ENCODE peak calls at places on chromosomes 5 and 9, in nine cellular contexts. A is PC-9; T is adrenal gland; D is WERI-Rb-1; M is stomach; L is naive thymus-derived CD4-positive, alpha-beta T cell; J is CD4-positive, alpha-beta T cell; R is IMR-90; C is pancreas. H is an unnamed sample. For H3K9me3, the result is how much of the 10 kb centered on the place peaks cover.

GRCh38 chr9:113577525-113578261 is 114.2 kb downstream of the RGS3 start:
- DNase-seq in M (no peak), L (no peak), A (peak), T (no peak), D (no peak), R (peak), C (no peak), J (no peak), H (no peak)

GRCh38 chr5:109830955-109831502 is 141.3 kb downstream of the MAN2A1 start:
- DNase-seq in D (no peak), C (no peak), M (no peak), J (no peak), R (peak), L (no peak), A (no peak), T (no peak), H (no peak)

GRCh38 chr5:81768960-81769452 is 18.1 kb upstream of the SSBP2 start:
- DNase-seq in R (peak), A (peak), J (no peak), L (no peak), D (no peak), T (no peak), M (no peak), C (no peak), H (no peak)

GRCh38 chr5:77947051-77947428 is 170.9 kb upstream of the TBCA start:
- DNase-seq in R (no peak), A (no peak), C (no peak), D (no peak), J (no peak), M (no peak), L (no peak), T (no peak), H (no peak)

GRCh38 chr5:180495991-180496741 is 2.0 kb downstream of the CNOT6 start:
- DNase-seq in M (no peak), R (no peak), D (no peak), T (peak), A (no peak), J (no peak), L (no peak), C (no peak), H (no peak)

GRCh38 chr5:170353011-170353890 is 35.9 kb downstream of the KCNMB1 start:
- DNase-seq in R (no peak), T (no peak), J (no peak), L (no peak), A (no peak), D (no peak), C (no peak), M (no peak), H (no peak)

GRCh38 chr9:133975511-133975910 is 16.6 kb downstream of the VAV2 start:
- DNase-seq in A (no peak), T (no peak), R (no peak), L (no peak), D (no peak), C (no peak), J (no peak), M (no peak), H (no peak)

GRCh38 chr5:60797482-60798153 is 46.5 kb downstream of the ELOVL7 start:
- DNase-seq in C (no peak), A (no peak), L (no peak), J (no peak), T (no peak), M (no peak), R (no peak), D (no peak), H (no peak)

GRCh38 chr5:122093415-122093814 is 15.4 kb upstream of the LOX start:
- DNase-seq in T (no peak), J (no peak), C (no peak), D (no peak), A (no peak), M (no peak), L (no peak), R (peak), H (no peak)

GRCh38 chr5:62720036-62720441 is 141.4 kb downstream of the LRRC70 start:
- DNase-seq in M (peak), R (peak), T (peak), D (peak), A (peak), J (no peak), L (no peak), C (peak), H (no peak)

GRCh38 chr9:69379250-69379982 is 54.4 kb downstream of the ENTREP1 start:
- DNase-seq in R (peak), M (no peak), D (peak), C (no peak), L (no peak), J (no peak), T (peak), A (peak), H (no peak)

GRCh38 chr5:66909364-66909763 is 287.2 kb downstream of the CD180 start:
- DNase-seq in T (no peak), R (no peak), L (no peak), A (no peak), J (no peak), M (no peak), C (no peak), D (no peak), H (no peak)

GRCh38 chr9:34546834-34547827 is 24.3 kb upstream of the ENHO start:
- DNase-seq in R (peak), J (peak), L (no peak), A (peak), T (peak), M (peak), D (peak), C (peak), H (no peak)

GRCh38 chr5:76256116-76256889 is 146.8 kb upstream of the IQGAP2 start:
- DNase-seq in J (peak), M (peak), C (peak), A (peak), R (peak), D (peak), L (peak), T (peak), H (peak)

GRCh38 chr9:134549336-134549735 is 92.3 kb upstream of the COL5A1 start:
- DNase-seq in C (no peak), M (no peak), T (no peak), R (no peak), A (no peak), J (no peak), D (no peak), L (no peak), H (no peak)

GRCh38 chr9:134285215-134285845 is 40.9 kb upstream of the RXRA start:
- DNase-seq in A (no peak), M (no peak), D (no peak), L (no peak), R (no peak), J (no peak), T (no peak), C (no peak), H (no peak)

GRCh38 chr9:131809941-131810344 is 70.1 kb upstream of the RAPGEF1 start:
- DNase-seq in L (no peak), T (no peak), M (no peak), J (no peak), A (no peak), D (no peak), R (peak), C (no peak), H (no peak)

GRCh38 chr5:153276151-153276550 is 214.3 kb upstream of the GRIA1 start:
- DNase-seq in M (no peak), C (no peak), J (no peak), A (peak), T (no peak), D (no peak), R (no peak), L (no peak), H (no peak)

GRCh38 chr5:56480305-56481146 is 247.4 kb upstream of the ANKRD55 start:
- DNase-seq in D (no peak), A (peak), L (no peak), M (peak), R (peak), C (peak), T (peak), J (peak), H (peak)

GRCh38 chr5:36777105-36777757 is 99.3 kb upstream of the NIPBL start:
- DNase-seq in J (no peak), C (peak), T (peak), L (no peak), M (no peak), A (peak), R (peak), D (peak), H (no peak)

GRCh38 chr9:75106856-75107255 is 18.5 kb downstream of the OSTF1 start:
- DNase-seq in T (no peak), D (no peak), A (no peak), C (no peak), M (no peak), L (no peak), R (no peak), J (no peak), H (no peak)

GRCh38 chr5:143384865-143385657 is 18.4 kb downstream of the NR3C1 start:
- DNase-seq in D (no peak), L (no peak), R (no peak), A (no peak), T (no peak), C (no peak), M (no peak), J (no peak), H (no peak)
- H3K9me3 ChIP-seq in D (under half), L (under half), R (under half), A (under half), T (under half), C (under half), M (under half), J (under half), H (under half)

DNA sequence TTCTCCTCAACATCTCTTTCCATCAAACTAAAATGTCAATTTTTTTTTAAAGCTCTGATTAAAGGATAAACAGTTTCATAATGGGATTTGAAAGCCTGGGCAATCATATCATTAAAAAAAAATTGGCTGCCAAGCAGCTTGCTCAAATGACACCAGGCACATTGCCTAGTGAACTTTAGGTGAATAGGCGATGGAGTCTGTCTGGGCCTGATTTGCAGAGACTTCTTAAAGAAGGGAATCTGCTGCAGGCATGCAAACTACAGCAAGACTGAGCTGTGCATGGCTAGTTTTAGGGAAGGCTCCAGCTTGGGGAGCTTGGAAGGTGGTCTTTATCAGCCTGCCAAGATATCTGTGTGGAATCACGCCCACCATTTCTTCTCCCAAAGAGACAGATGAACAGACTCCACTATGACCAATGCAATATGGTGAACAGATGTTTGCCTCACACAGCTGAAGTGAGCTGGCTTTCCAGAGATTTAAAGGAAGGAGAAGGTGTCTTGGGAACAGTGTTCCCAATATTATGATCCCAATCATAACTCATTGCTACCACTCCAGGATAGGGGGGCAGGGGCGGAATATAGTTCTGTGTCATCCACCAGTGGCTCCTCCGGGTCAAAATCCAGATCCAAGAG is 129.1 kb upstream of the HMHB1 start:
- DNase-seq in D (no peak), J (no peak), C (no peak), M (no peak), R (peak), A (no peak), T (no peak), L (no peak), H (no peak)
- H3K9me3 ChIP-seq in D (under half), J (under half), C (under half), M (under half), R (under half), A (under half), T (under half), L (under half), H (under half)

GRCh38 chr5:98432378-98432777 is 341.1 kb upstream of the RGMB start:
- DNase-seq in L (no peak), T (no peak), M (no peak), A (no peak), D (no peak), R (no peak), J (no peak), C (no peak), H (no peak)

GRCh38 chr5:98433022-98433421 is 340.4 kb upstream of the RGMB start:
- DNase-seq in R (peak), D (no peak), A (no peak), J (no peak), L (no peak), M (no peak), T (no peak), C (no peak), H (no peak)

GRCh38 chr5:98433673-98434072 is 339.8 kb upstream of the RGMB start:
- DNase-seq in J (no peak), L (no peak), D (no peak), R (peak), A (no peak), M (no peak), C (no peak), T (no peak), H (no peak)

DNA sequence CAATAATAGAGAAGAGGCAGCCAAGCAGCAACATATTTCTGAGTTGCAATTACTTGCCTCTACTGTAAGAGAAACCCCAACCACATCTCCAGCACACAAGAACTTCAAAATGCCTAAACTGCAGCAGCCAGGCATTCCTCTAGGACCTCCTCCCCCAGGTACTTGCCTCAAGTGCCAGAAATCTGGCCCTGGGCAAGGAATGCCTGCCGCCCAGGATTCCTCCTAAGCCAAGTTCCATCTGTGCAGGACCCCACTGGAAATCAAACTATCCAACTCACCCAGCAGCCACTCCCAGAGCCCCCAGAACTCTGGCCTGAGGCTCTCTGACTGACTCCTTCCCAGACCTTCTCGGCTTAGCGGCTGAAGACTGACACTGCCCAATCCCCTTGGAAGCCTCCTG is 336.8 kb upstream of the RGMB start:
- DNase-seq in J (no peak), T (no peak), A (no peak), R (no peak), M (no peak), L (no peak), C (no peak), D (no peak), H (no peak)
- H3K9me3 ChIP-seq in J (under half), T (under half), A (under half), R (under half), M (under half), L (under half), C (under half), D (under half), H (under half)

GRCh38 chr9:111542497-111543254 is 17.7 kb downstream of the ZNF483 start:
- DNase-seq in L (no peak), J (no peak), T (no peak), C (no peak), M (no peak), A (no peak), R (no peak), D (no peak), H (no peak)

DNA sequence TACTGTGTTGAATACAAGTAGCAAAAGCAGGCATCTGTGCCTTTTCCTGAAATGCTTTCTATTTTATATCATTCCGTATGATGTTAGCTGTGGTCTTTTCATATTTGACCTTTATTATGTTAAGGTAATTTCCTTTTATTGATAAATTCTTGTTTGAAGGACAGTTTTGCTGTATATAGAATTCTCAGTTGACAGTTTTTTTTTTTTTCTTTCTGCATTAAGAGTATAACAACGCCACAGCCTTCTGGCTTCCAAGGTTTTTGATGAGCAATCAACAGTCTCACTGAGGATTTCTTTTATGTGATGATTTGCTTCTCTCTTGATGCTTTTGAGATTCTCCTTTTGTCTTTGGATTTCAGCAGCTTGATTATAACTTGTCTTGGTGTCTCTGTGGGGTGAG is 23.6 kb downstream of the ZNF483 start:
- DNase-seq in J (no peak), R (no peak), L (no peak), M (no peak), C (no peak), A (no peak), D (no peak), T (no peak), H (no peak)
- H3K9me3 ChIP-seq in J (half or more), R (half or more), L (under half), M (under half), C (under half), A (half or more), D (under half), T (under half), H (under half)

DNA sequence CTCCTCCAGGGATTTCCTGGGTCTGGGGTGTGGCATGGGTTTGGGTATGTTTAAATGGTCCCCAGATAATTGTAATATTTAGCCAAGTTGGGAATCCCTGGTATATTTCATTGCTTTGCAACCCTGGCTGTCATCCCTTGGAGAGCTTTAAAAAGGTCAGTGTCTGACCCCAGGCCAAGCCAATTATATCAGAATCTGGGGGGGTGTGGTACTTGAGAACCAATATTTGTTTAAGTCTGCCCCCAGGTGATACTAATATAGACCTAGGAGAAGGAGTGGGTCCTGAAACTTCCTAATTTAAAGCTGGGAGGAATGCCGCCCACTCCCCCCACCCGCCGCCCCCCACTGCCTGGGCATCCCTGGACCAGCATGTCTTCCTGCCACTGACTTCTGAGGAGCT is 38.2 kb upstream of the SLC2A8 start:
- DNase-seq in M (no peak), R (no peak), L (no peak), J (no peak), T (no peak), A (no peak), D (no peak), C (no peak), H (no peak)
- H3K9me3 ChIP-seq in M (under half), R (under half), L (under half), J (under half), T (under half), A (under half), D (under half), C (under half), H (under half)

GRCh38 chr9:12628546-12628945 is 64.6 kb upstream of the TYRP1 start:
- DNase-seq in T (no peak), C (no peak), D (no peak), J (no peak), A (no peak), R (no peak), M (no peak), L (no peak), H (no peak)

GRCh38 chr9:12629091-12629490 is 64.1 kb upstream of the TYRP1 start:
- DNase-seq in L (no peak), R (no peak), M (no peak), J (no peak), C (no peak), A (no peak), D (no peak), T (no peak), H (no peak)

GRCh38 chr9:12625844-12626243 is 67.3 kb upstream of the TYRP1 start:
- DNase-seq in A (no peak), D (no peak), L (no peak), J (no peak), T (no peak), R (no peak), C (no peak), M (no peak), H (no peak)

GRCh38 chr9:12631866-12632265 is 61.3 kb upstream of the TYRP1 start:
- DNase-seq in R (no peak), C (no peak), L (no peak), A (no peak), T (no peak), M (no peak), J (no peak), D (no peak), H (no peak)

DNA sequence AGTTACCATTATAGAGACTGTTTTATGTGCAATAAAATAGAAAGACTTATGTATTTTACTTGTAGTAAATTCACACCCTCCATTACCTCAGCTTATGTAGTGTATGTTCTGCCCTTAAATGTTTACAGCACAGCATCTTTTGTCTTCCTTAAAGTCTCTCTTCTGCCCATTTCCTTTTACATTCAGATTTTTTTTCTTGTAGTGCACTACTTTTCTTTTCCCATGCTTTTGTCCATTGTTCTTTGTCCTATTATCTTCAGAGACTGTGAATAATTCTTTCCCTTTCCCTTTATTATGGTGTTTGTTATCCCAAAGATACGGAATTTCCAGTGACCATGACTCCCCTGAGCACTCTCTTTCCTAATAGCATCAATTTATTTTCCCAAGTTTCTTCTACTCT is 66.1 kb upstream of the TYRP1 start:
- DNase-seq in R (no peak), D (no peak), J (no peak), C (no peak), A (no peak), M (no peak), L (no peak), T (no peak), H (no peak)
- H3K9me3 ChIP-seq in R (under half), D (under half), J (under half), C (under half), A (under half), M (under half), L (under half), T (under half), H (under half)

GRCh38 chr5:50320131-50320749 is 120.8 kb downstream of the EMB start:
- DNase-seq in L (no peak), A (no peak), M (no peak), R (no peak), T (no peak), C (no peak), J (no peak), D (no peak), H (no peak)

GRCh38 chr5:50318220-50318619 is 122.9 kb downstream of the EMB start:
- DNase-seq in M (no peak), D (no peak), A (no peak), L (no peak), R (no peak), T (no peak), C (no peak), J (no peak), H (no peak)
- H3K9me3 ChIP-seq in M (under half), D (under half), A (under half), L (under half), R (under half), T (under half), C (under half), J (under half), H (under half)

DNA sequence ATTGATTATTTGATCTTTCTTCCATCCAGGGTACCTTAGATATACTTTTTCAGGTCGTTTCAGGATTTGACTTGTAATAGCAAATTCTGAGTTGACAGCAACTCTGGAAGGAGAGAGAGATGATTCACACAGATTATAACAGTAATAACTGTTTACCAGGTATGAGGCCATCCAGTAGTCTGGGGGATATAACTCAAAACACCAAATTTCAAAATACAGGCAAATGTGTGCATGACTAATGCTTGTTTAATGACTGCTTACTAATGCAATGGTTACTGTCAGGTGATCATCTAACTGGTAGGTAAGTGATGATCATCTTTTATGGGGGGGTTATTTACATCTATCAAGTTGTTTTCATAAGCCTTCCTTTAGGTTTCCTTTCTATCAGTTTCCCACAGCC is 412.3 kb downstream of the MAT2B start:
- DNase-seq in D (no peak), A (no peak), J (no peak), C (no peak), L (no peak), T (no peak), M (no peak), R (peak), H (no peak)
- H3K9me3 ChIP-seq in D (under half), A (under half), J (under half), C (under half), L (under half), T (under half), M (under half), R (under half), H (under half)

GRCh38 chr5:179079165-179079987 is 19.2 kb downstream of the ZNF354C start:
- DNase-seq in L (no peak), A (no peak), J (no peak), R (no peak), M (no peak), C (no peak), T (no peak), D (no peak), H (no peak)

GRCh38 chr5:179080724-179081123 is 20.6 kb downstream of the ZNF354C start:
- DNase-seq in T (no peak), L (no peak), D (no peak), J (no peak), C (no peak), M (no peak), R (no peak), A (no peak), H (no peak)
- H3K9me3 ChIP-seq in T (under half), L (half or more), D (under half), J (half or more), C (under half), M (half or more), R (half or more), A (half or more), H (under half)